ENCODE peak calls at places on chromosomes 1 and 21, in seven cellular contexts. One of them, this sample, is unnamed.

GRCh38 chr1:181111559-181111958 is 23.1 kb downstream of the IER5 start:
- DNase-seq in tibial nerve: no peak
- DNase-seq in right lobe of liver: no peak
- DNase-seq in K562: no peak
- DNase-seq in GM12878: no peak
- DNase-seq in esophagus squamous epithelium: no peak
- DNase-seq in IMR-90: peak; percentile 61
- DNase-seq in this sample: no peak

GRCh38 chr1:21278208-21278861 is 11.9 kb downstream of the ECE1 start:
- DNase-seq in IMR-90: no peak
- DNase-seq in right lobe of liver: no peak
- DNase-seq in esophagus squamous epithelium: no peak
- DNase-seq in GM12878: no peak
- DNase-seq in K562: no peak
- DNase-seq in tibial nerve: peak; percentile 40
- DNase-seq in this sample: no peak

GRCh38 chr1:64073705-64074104 is 129.7 kb upstream of the UBE2U start:
- DNase-seq in tibial nerve: no peak
- DNase-seq in IMR-90: no peak
- DNase-seq in right lobe of liver: no peak
- DNase-seq in GM12878: no peak
- DNase-seq in K562: no peak
- DNase-seq in esophagus squamous epithelium: no peak
- DNase-seq in this sample: no peak

GRCh38 chr1:219507432-219507831 is 105.5 kb downstream of the ZC3H11B start:
- DNase-seq in GM12878: no peak
- DNase-seq in IMR-90: no peak
- DNase-seq in K562: no peak
- DNase-seq in right lobe of liver: no peak
- DNase-seq in tibial nerve: no peak
- DNase-seq in esophagus squamous epithelium: no peak
- DNase-seq in this sample: no peak

GRCh38 chr1:112707217-112708001 is 482 bp upstream of the RHOC start:
- DNase-seq in GM12878: no peak
- DNase-seq in IMR-90: peak; percentile 85
- DNase-seq in esophagus squamous epithelium: peak; percentile 18
- DNase-seq in tibial nerve: peak; percentile 82
- DNase-seq in right lobe of liver: peak; percentile 90
- DNase-seq in K562: peak; percentile 90
- DNase-seq in this sample: peak; percentile 97

GRCh38 chr1:65059930-65060538 is 88.0 kb upstream of the AK4 start:
- DNase-seq in K562: peak; percentile 36
- DNase-seq in GM12878: no peak
- DNase-seq in esophagus squamous epithelium: no peak
- DNase-seq in right lobe of liver: no peak
- DNase-seq in IMR-90: peak; percentile 61
- DNase-seq in tibial nerve: no peak
- DNase-seq in this sample: no peak

GRCh38 chr1:21861602-21862429 is 49.8 kb downstream of the LDLRAD2 start:
- DNase-seq in tibial nerve: no peak
- DNase-seq in K562: no peak
- DNase-seq in IMR-90: peak; percentile 78
- DNase-seq in GM12878: no peak
- DNase-seq in esophagus squamous epithelium: no peak
- DNase-seq in right lobe of liver: no peak
- DNase-seq in this sample: no peak

GRCh38 chr1:233738396-233738795 is 124.5 kb downstream of the KCNK1 start:
- DNase-seq in tibial nerve: no peak
- DNase-seq in IMR-90: no peak
- DNase-seq in esophagus squamous epithelium: no peak
- DNase-seq in K562: no peak
- DNase-seq in GM12878: no peak
- DNase-seq in right lobe of liver: no peak
- DNase-seq in this sample: no peak

GRCh38 chr1:173708787-173709186 is 6.0 kb upstream of the KLHL20 start:
- DNase-seq in esophagus squamous epithelium: no peak
- DNase-seq in right lobe of liver: no peak
- DNase-seq in GM12878: no peak
- DNase-seq in IMR-90: no peak
- DNase-seq in K562: no peak
- DNase-seq in tibial nerve: no peak
- DNase-seq in this sample: no peak

DNA sequence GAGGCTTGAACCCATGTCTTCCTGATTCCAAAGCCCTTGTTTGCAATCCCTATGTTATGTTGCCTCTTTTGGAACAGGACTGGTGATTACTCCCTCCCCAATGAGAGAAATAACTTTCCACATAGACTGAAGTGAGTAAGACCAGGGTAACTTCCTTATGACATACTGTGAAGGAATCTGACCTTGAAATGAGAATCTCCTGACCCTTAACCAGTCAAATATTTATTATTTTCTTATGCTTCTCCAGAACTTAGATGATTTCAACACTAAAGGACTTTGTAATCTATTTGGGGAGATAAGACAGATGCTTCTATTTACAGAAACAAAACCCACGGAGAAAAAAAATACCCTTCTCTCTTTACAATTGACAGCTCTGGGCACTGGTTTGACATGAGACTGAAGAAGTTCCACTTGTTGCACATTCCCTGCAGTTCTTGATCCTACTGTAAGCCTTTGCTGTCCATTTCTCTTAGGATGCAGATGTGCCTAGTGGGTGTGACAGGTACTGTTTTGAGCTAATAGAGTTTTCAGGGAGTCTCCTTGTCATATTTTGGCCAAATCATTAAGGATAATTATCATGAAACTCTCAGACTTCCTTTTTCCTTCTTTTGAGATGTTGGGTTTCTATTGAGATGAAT is 3.9 kb upstream of the RPTN start:
- DNase-seq in esophagus squamous epithelium: no peak
- DNase-seq in tibial nerve: no peak
- DNase-seq in GM12878: no peak
- DNase-seq in right lobe of liver: no peak
- DNase-seq in K562: no peak
- DNase-seq in IMR-90: peak; percentile 62
- DNase-seq in this sample: no peak
- TF ChIP-seq CTCF in esophagus squamous epithelium: peak; percentile 45
- TF ChIP-seq CTCF in tibial nerve: no peak
- TF ChIP-seq CTCF in GM12878: no peak
- TF ChIP-seq CTCF in right lobe of liver: no peak
- TF ChIP-seq CTCF in K562: no peak
- TF ChIP-seq CTCF in IMR-90: no peak
- TF ChIP-seq CTCF in this sample: no peak

GRCh38 chr21:44349416-44349846 is 4.0 kb upstream of the TRPM2 start:
- DNase-seq in esophagus squamous epithelium: no peak
- DNase-seq in K562: no peak
- DNase-seq in GM12878: no peak
- DNase-seq in right lobe of liver: peak; percentile 43
- DNase-seq in IMR-90: no peak
- DNase-seq in tibial nerve: no peak
- DNase-seq in this sample: peak; percentile 84

GRCh38 chr21:44347911-44348451 is 5.4 kb upstream of the TRPM2 start:
- DNase-seq in IMR-90: no peak
- DNase-seq in GM12878: no peak
- DNase-seq in K562: no peak
- DNase-seq in right lobe of liver: no peak
- DNase-seq in esophagus squamous epithelium: no peak
- DNase-seq in tibial nerve: no peak
- DNase-seq in this sample: no peak

GRCh38 chr21:44350773-44351481 is 2.5 kb upstream of the TRPM2 start:
- DNase-seq in IMR-90: no peak
- DNase-seq in tibial nerve: no peak
- DNase-seq in right lobe of liver: peak; percentile 46
- DNase-seq in K562: no peak
- DNase-seq in GM12878: no peak
- DNase-seq in esophagus squamous epithelium: no peak
- DNase-seq in this sample: no peak

GRCh38 chr21:44349847-44350772 is 3.3 kb upstream of the TRPM2 start:
- DNase-seq in esophagus squamous epithelium: no peak
- DNase-seq in GM12878: no peak
- DNase-seq in K562: no peak
- DNase-seq in right lobe of liver: peak; percentile 45
- DNase-seq in tibial nerve: no peak
- DNase-seq in IMR-90: no peak
- DNase-seq in this sample: no peak

DNA sequence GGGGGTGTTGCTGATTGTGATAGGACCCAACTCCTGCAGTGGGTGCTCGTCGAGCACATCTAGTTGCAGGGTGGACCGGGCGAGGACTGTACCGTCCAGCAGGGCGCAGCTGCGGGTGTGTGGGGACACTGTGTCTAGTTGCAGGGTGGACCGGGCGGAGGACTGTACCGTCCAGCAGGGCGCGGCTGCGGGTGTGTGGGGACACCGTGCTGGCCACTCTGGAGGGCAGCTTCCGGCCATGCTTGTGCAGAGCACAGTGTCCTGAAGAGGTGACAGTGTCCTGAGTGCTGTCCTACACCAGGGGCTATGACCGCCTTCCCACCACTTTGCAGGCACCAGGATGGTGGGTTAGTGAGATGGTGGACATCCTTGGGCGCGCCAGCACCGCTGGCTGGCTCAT is 4.6 kb upstream of the TRPM2 start:
- DNase-seq in IMR-90: no peak
- DNase-seq in K562: no peak
- DNase-seq in tibial nerve: no peak
- DNase-seq in esophagus squamous epithelium: no peak
- DNase-seq in right lobe of liver: no peak
- DNase-seq in GM12878: no peak
- DNase-seq in this sample: no peak
- H3K4me3 ChIP-seq in IMR-90: no peak overlapping the region
- H3K4me3 ChIP-seq in K562: no peak overlapping the region
- H3K4me3 ChIP-seq in tibial nerve: no peak overlapping the region
- H3K4me3 ChIP-seq in esophagus squamous epithelium: no peak overlapping the region
- H3K4me3 ChIP-seq in right lobe of liver: no peak overlapping the region
- H3K4me3 ChIP-seq in GM12878: no peak overlapping the region
- H3K4me3 ChIP-seq in this sample: no peak overlapping the region

GRCh38 chr1:161402446-161402845 is 34.8 kb upstream of the CFAP126 start:
- DNase-seq in esophagus squamous epithelium: no peak
- DNase-seq in IMR-90: peak; percentile 6
- DNase-seq in tibial nerve: no peak
- DNase-seq in right lobe of liver: no peak
- DNase-seq in GM12878: no peak
- DNase-seq in K562: no peak
- DNase-seq in this sample: no peak

GRCh38 chr1:161398900-161399256 is 31.2 kb upstream of the CFAP126 start:
- DNase-seq in K562: no peak
- DNase-seq in tibial nerve: no peak
- DNase-seq in IMR-90: no peak
- DNase-seq in esophagus squamous epithelium: no peak
- DNase-seq in GM12878: no peak
- DNase-seq in right lobe of liver: no peak
- DNase-seq in this sample: no peak

GRCh38 chr1:161404051-161404597 is 36.4 kb upstream of the CFAP126 start:
- DNase-seq in IMR-90: no peak
- DNase-seq in tibial nerve: no peak
- DNase-seq in GM12878: no peak
- DNase-seq in K562: no peak
- DNase-seq in right lobe of liver: no peak
- DNase-seq in esophagus squamous epithelium: no peak
- DNase-seq in this sample: no peak

DNA sequence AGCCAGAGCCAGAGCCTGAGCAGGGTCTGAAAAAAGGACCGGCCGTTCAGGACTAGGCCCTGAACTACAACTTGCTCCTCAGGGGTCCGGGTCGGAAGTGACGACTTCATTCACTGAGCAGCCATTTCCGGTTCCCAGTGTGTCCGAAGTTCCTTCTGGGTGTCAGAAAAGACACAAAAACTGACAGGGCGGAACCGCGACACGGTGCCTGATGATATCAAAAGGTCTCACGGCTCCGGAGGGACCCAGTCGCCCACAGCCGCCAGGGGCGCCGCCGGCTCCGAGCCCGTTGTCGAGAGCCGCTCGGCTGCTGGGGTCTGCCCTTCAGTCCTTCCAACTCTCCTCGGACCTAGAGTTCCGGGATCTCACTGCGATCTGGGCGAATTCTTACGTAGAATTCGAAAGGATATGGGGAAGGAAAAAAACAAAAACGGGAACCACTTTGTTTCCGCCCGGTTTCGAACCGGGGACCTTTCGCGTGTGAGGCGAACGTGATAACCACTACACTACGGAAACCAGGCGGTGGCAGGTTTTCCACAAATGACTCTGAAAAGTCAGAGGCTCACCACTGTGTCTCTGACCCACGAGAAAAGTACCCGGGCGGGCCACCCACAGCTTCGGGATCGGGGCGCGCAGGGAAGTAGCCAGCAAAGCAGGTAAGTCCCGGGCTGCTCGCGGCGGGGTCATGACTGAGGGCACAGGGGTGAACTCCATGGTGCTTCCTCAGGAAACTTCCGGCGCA is 31.8 kb upstream of the CFAP126 start:
- DNase-seq in IMR-90: peak; percentile 91
- DNase-seq in tibial nerve: peak; percentile 85
- DNase-seq in GM12878: peak; percentile 80
- DNase-seq in K562: peak; percentile 85
- DNase-seq in esophagus squamous epithelium: peak; percentile 61
- DNase-seq in right lobe of liver: peak; percentile 94
- DNase-seq in this sample: peak; percentile 92
- TF ChIP-seq POLR2A in IMR-90: peak; percentile 83
- TF ChIP-seq POLR2A in tibial nerve: peak; percentile 62
- TF ChIP-seq POLR2A in GM12878: peak; percentile 90
- TF ChIP-seq POLR2A in K562: peak; percentile 95
- TF ChIP-seq POLR2A in esophagus squamous epithelium: no peak
- TF ChIP-seq POLR2A in right lobe of liver: peak; percentile 84
- TF ChIP-seq POLR2A in this sample: no peak

GRCh38 chr1:153978274-153978909 is 918 bp upstream of the JTB start:
- DNase-seq in IMR-90: no peak
- DNase-seq in K562: no peak
- DNase-seq in right lobe of liver: no peak
- DNase-seq in esophagus squamous epithelium: no peak
- DNase-seq in tibial nerve: no peak
- DNase-seq in GM12878: no peak
- DNase-seq in this sample: no peak

GRCh38 chr1:153977250-153978240 is at the start of gene JTB:
- DNase-seq in right lobe of liver: peak; percentile 94
- DNase-seq in esophagus squamous epithelium: peak; percentile 66
- DNase-seq in tibial nerve: peak; percentile 87
- DNase-seq in K562: peak; percentile 83
- DNase-seq in IMR-90: peak; percentile 78
- DNase-seq in GM12878: no peak
- DNase-seq in this sample: peak; percentile 88

GRCh38 chr1:153973071-153973470 is 4.4 kb downstream of the JTB start:
- DNase-seq in IMR-90: no peak
- DNase-seq in esophagus squamous epithelium: no peak
- DNase-seq in tibial nerve: no peak
- DNase-seq in K562: no peak
- DNase-seq in GM12878: no peak
- DNase-seq in right lobe of liver: no peak
- DNase-seq in this sample: no peak

GRCh38 chr1:153973478-153973877 is 4.0 kb downstream of the JTB start:
- DNase-seq in GM12878: no peak
- DNase-seq in IMR-90: no peak
- DNase-seq in right lobe of liver: no peak
- DNase-seq in esophagus squamous epithelium: no peak
- DNase-seq in tibial nerve: no peak
- DNase-seq in K562: no peak
- DNase-seq in this sample: no peak

DNA sequence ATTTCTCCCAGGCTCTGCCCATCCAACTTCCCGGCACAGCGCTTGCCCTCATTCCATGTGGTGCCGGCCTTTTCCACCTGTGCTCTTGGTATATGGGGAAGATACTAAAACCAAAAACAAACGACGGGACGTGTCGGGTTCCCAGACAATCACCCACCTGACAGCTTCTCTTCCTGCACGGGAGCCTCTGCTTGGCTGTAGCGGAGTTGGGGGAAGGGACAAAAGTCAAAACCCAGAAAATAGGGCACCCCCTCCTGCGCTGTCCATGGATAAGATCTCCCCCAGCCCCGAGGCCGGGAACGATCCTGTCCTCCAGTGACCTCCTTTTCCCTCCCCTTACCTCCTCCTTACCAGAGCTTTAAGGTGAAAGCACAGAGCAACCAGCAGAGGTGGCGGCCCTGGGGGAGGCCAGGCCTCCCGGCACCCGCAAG is 640 bp downstream of the JTB start:
- DNase-seq in esophagus squamous epithelium: no peak
- DNase-seq in IMR-90: no peak
- DNase-seq in K562: peak; percentile 70
- DNase-seq in right lobe of liver: no peak
- DNase-seq in tibial nerve: no peak
- DNase-seq in GM12878: no peak
- DNase-seq in this sample: no peak
- TF ChIP-seq CTCF in esophagus squamous epithelium: no peak
- TF ChIP-seq CTCF in IMR-90: no peak
- TF ChIP-seq CTCF in K562: no peak
- TF ChIP-seq CTCF in right lobe of liver: no peak
- TF ChIP-seq CTCF in tibial nerve: no peak
- TF ChIP-seq CTCF in GM12878: no peak
- TF ChIP-seq CTCF in this sample: no peak

This sample was measured in lower leg skin.